ENCODE peak calls at places on chromosomes 5 and 9, in eight cellular contexts. W is ascending aorta, Q is GM12878, O is tibial nerve, A is mucosa of descending colon, N is astrocyte, X is transverse colon, R is heart right ventricle. S is an unnamed sample. For H3K4me1 and H3K9me3, the result is how much of the 10 kb centered on the place peaks cover.

GRCh38 chr5:120677481-120677880 is 213.4 kb downstream of the PRR16 start:
- DNase-seq in X (no peak), O (no peak), W (no peak), R (no peak), A (no peak), Q (no peak), N (no peak), S (no peak)

GRCh38 chr9:20557286-20557685 is 65.0 kb downstream of the MLLT3 start:
- DNase-seq in W (no peak), N (no peak), O (no peak), A (no peak), Q (no peak), R (no peak), X (no peak), S (no peak)

GRCh38 chr5:52961238-52961637 is 27.9 kb upstream of the ITGA2 start:
- DNase-seq in N (peak), A (no peak), W (no peak), R (no peak), O (no peak), X (no peak), Q (no peak), S (no peak)

GRCh38 chr9:133238272-133238850 is 29.3 kb upstream of the OBP2B start:
- DNase-seq in N (no peak), X (peak), R (peak), O (peak), W (peak), Q (no peak), A (peak), S (peak)

GRCh38 chr5:118553662-118554061 is 434.7 kb downstream of the DTWD2 start:
- DNase-seq in R (peak), A (no peak), X (no peak), N (peak), O (peak), W (peak), Q (no peak), S (peak)

GRCh38 chr9:118594428-118594827 is 774.8 kb downstream of the BRINP1 start:
- DNase-seq in O (no peak), W (no peak), R (no peak), N (no peak), X (no peak), Q (no peak), A (no peak), S (no peak)

GRCh38 chr5:96904054-96904931 is 28.0 kb downstream of the ERAP2 start:
- DNase-seq in R (no peak), Q (no peak), O (no peak), X (no peak), W (no peak), N (no peak), A (no peak), S (no peak)

GRCh38 chr5:176817864-176818377 is 7.6 kb downstream of the UNC5A start:
- DNase-seq in N (no peak), X (no peak), O (no peak), Q (no peak), W (no peak), A (no peak), R (no peak), S (no peak)

GRCh38 chr5:178328826-178329225 is 96.2 kb upstream of the PHYKPL start:
- DNase-seq in O (no peak), A (no peak), R (no peak), X (no peak), Q (no peak), W (no peak), N (no peak), S (no peak)

GRCh38 chr5:95555553-95555952 is 652 bp downstream of the ARSK start:
- DNase-seq in W (no peak), Q (no peak), O (no peak), R (no peak), A (no peak), N (no peak), X (no peak), S (no peak)

GRCh38 chr9:71896762-71897161 is 14.2 kb downstream of the ABHD17B start:
- DNase-seq in N (no peak), R (no peak), A (no peak), X (no peak), W (no peak), O (no peak), Q (no peak), S (no peak)
- H3K4me1 ChIP-seq in N (under half), R (under half), A (under half), X (under half), W (under half), O (under half), Q (under half), S (half or more)

GRCh38 chr5:29498412-29498811 is 1695.1 kb upstream of the CDH6 start:
- DNase-seq in X (no peak), A (no peak), W (no peak), O (no peak), R (no peak), Q (no peak), N (no peak), S (no peak)
- H3K9me3 ChIP-seq in X (under half), A (under half), W (under half), O (under half), R (under half), Q (under half), N (under half), S (under half)

GRCh38 chr9:33029106-33029788 is 4.2 kb downstream of the DNAJA1 start:
- DNase-seq in R (no peak), X (no peak), Q (no peak), N (peak), A (no peak), W (no peak), O (no peak), S (no peak)
- H3K4me3 ChIP-seq in R (no peak), X (no peak), Q (peak), N (no peak), A (no peak), W (no peak), O (no peak), S (no peak)

DNA sequence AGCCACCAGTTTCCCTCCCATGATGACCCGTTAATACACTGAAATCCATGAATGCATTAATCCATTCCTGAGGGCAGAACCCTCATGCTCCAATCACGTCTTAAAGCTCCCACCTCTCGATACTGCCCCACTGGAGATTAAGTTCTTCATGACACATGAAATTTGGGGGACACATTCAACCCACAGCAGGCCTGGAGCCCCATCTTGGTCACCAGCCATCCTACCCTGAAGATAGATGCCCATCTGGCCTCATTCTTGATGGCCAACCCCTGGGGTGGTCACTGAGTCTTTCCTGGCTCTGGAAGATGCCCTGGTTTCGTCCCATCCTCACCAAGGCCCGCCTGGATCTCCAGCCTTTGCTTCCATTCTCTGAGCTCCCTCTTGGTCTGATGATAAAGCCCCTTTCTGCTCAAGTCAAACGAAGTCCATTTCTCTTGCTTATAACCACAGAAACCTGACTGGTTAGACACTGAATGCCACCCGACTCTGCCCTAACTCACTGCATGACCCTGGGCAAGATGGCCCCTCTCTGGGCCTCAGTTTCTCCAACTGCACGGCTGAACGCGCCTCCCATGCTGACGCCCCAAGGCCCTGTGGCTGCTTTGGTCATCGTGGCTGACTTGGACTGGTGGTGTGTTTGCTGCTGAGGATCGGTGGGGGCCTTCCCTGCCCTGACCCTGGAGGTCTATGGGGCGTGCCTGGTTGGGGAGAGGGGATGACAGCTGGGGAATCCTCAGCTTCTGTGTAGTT is 138.4 kb upstream of the IER5L start:
- DNase-seq in A (no peak), R (no peak), O (peak), Q (no peak), X (no peak), N (no peak), W (no peak), S (no peak)
- H3K4me1 ChIP-seq in A (under half), R (under half), O (under half), Q (under half), X (under half), N (under half), W (under half), S (under half)

DNA sequence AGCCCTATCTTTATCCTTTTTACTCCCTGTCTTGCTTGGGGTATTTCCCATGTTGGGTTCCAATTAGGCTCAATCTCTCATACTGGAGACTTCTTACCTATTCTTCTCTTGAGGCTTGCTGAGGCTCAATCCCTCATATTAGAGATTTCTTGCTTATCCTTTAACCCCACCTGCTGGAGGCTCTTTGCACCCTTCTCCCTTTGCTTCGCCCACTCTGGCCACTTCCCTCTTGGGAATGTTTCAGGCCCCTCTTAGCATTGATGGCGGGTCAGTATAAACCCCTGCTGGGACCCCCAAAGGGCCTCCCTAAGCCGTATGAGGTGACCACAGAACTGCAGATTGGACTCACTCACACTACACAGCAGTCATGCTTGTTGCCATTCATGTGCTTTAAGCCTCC is 69.3 kb upstream of the CDK20 start:
- DNase-seq in A (no peak), X (no peak), O (no peak), R (no peak), N (no peak), W (no peak), Q (no peak), S (no peak)
- H3K9me3 ChIP-seq in A (under half), X (under half), O (under half), R (under half), N (under half), W (under half), Q (under half), S (under half)

DNA sequence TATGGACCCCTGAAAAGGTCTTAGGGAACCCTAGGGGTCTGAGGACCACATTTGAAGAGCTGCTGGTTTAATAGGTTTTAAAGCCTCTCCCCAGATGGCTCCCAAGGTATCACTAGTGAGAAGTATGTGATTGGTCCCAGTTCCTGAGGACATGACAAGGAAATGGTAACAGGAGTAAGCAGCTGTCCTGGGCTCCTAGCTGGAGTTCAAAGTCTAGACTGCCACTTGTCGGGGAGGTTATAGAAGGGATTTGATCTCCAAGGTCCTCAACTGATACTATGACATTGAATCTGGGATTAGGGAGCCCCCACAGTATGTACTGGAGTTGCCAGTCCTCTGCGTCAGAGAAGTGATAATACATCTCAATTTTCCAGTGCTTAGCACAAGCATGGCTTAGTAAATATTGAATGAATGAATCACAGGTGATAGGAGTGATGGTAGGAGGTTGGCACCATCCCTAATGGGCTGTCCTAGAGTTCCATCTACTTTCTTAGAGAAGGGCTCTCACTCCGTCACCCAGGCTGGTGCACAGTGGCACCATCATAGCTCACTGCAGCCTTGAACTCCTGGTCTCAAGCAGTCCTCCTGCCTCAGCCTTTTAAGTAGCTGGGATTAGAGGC is 6.2 kb upstream of the TPM2 start:
- DNase-seq in X (no peak), W (no peak), Q (no peak), A (no peak), R (no peak), N (peak), O (no peak), S (no peak)
- H3K4me3 ChIP-seq in X (no peak), W (no peak), Q (no peak), A (no peak), R (no peak), N (no peak), O (no peak), S (no peak)

S was measured in psoas muscle.